ENCODE peak calls at places on chromosomes 1 and 21, in seven cellular contexts. P is adrenal gland, U is A549, X is IMR-90, N is ovary, B is K562, M is heart left ventricle. Q is an unnamed sample.

GRCh38 chr21:46119565-46120271 is 21.8 kb downstream of the COL6A2 start:
- DNase-seq in P (peak), U (no peak), X (no peak), N (peak), B (no peak), M (peak), Q (peak)

GRCh38 chr1:19414490-19414889 is 70.8 kb downstream of the CAPZB start:
- DNase-seq in P (no peak), U (no peak), X (no peak), N (peak), B (no peak), M (no peak), Q (no peak)

GRCh38 chr1:64320470-64320869 is 117.0 kb downstream of the UBE2U start:
- DNase-seq in P (no peak), U (peak), X (peak), N (no peak), B (no peak), M (no peak), Q (no peak)

GRCh38 chr1:61445269-61445825 is 279.6 kb downstream of the TM2D1 start:
- DNase-seq in P (no peak), U (no peak), X (no peak), N (no peak), B (no peak), M (no peak), Q (no peak)

GRCh38 chr1:225500589-225501192 is 72.9 kb upstream of the LBR start:
- DNase-seq in P (no peak), U (no peak), X (no peak), N (no peak), B (no peak), M (no peak), Q (no peak)

GRCh38 chr1:212186427-212187207 is 98.6 kb upstream of the PPP2R5A start:
- DNase-seq in P (no peak), U (no peak), X (no peak), N (no peak), B (no peak), M (no peak), Q (no peak)

GRCh38 chr1:15188678-15189077 is 35.1 kb downstream of the TMEM51 start:
- DNase-seq in P (no peak), U (peak), X (peak), N (no peak), B (no peak), M (no peak), Q (no peak)

GRCh38 chr21:34807146-34807880 is 138.5 kb downstream of the CLIC6 start:
- DNase-seq in P (peak), U (peak), X (peak), N (no peak), B (no peak), M (no peak), Q (no peak)

GRCh38 chr1:212699104-212699838 is 369 bp downstream of the BATF3 start:
- DNase-seq in P (peak), U (peak), X (peak), N (peak), B (peak), M (peak), Q (no peak)

GRCh38 chr1:159915571-159916239 is 9.6 kb downstream of the TAGLN2 start:
- DNase-seq in P (no peak), U (no peak), X (no peak), N (no peak), B (no peak), M (no peak), Q (no peak)

GRCh38 chr1:245225267-245225666 is 70.5 kb downstream of the KIF26B start:
- DNase-seq in P (no peak), U (no peak), X (peak), N (no peak), B (no peak), M (no peak), Q (no peak)

GRCh38 chr1:1399870-1400575 is 888 bp upstream of the CCNL2 start:
- DNase-seq in P (peak), U (no peak), X (peak), N (no peak), B (no peak), M (no peak), Q (no peak)

GRCh38 chr1:27314737-27315136 is 7.2 kb upstream of the TMEM222 start:
- DNase-seq in P (no peak), U (no peak), X (no peak), N (no peak), B (no peak), M (no peak), Q (no peak)

GRCh38 chr21:42654913-42655796 is 1.7 kb downstream of the PDE9A start:
- DNase-seq in P (no peak), U (no peak), X (no peak), N (no peak), B (no peak), M (peak), Q (no peak)

GRCh38 chr1:100499412-100499811 is 38.5 kb upstream of the GPR88 start:
- DNase-seq in P (no peak), U (no peak), X (peak), N (no peak), B (no peak), M (no peak), Q (no peak)

GRCh38 chr1:6906783-6907182 is 121.5 kb downstream of the CAMTA1 start:
- DNase-seq in P (no peak), U (no peak), X (no peak), N (no peak), B (no peak), M (no peak), Q (peak)

GRCh38 chr1:206540044-206540758 is 32.9 kb downstream of the RASSF5 start:
- DNase-seq in P (peak), U (no peak), X (no peak), N (peak), B (no peak), M (no peak), Q (no peak)

GRCh38 chr1:171506525-171507304 is 21.4 kb downstream of the PRRC2C start:
- DNase-seq in P (no peak), U (no peak), X (peak), N (no peak), B (no peak), M (no peak), Q (no peak)

DNA sequence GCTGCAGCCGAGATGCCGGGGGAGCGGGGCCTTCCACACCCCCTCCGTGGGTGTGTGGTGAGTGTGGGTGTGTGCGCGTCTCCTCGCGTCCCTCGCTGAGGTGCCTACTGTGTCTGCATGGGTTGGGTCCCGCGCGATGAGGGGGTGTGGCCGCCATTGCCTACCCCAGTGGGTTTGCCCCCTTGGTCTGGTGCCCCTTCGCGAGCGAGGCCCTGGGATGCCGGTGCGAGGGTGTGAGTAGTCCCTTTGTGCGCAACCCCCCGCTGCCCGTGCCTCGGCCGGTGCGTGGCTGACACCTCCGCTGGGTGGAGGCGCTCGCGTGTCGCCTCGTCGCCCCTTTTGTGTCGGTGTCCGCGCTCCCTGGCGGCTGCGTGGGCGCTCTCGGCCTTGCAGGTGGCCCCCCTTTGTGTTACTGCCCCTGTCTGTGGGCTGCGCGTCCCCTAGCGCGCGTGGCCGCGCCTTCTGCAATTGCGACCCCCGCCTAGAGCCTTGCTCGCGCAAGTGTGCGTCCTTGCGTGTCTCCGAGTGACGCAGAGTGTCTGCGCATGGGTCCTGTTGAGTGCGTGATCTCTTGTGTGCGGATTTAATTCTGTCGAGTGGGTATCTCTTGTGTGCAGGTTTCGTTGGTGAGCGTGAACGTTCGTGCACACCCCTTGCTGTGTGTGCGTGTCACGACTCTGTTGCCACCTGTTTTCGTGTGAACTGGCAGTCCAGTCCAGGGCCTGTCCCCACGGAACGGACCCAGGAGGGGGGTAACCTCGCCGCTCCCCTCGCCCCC is 552 bp downstream of the TTC3 start:
- DNase-seq in P (peak), U (peak), X (peak), N (peak), B (peak), M (peak), Q (peak)
- TF ChIP-seq POLR2A in P (peak), U (no peak), X (peak), N (no peak), B (no peak), M (no peak), Q (no peak)

DNA sequence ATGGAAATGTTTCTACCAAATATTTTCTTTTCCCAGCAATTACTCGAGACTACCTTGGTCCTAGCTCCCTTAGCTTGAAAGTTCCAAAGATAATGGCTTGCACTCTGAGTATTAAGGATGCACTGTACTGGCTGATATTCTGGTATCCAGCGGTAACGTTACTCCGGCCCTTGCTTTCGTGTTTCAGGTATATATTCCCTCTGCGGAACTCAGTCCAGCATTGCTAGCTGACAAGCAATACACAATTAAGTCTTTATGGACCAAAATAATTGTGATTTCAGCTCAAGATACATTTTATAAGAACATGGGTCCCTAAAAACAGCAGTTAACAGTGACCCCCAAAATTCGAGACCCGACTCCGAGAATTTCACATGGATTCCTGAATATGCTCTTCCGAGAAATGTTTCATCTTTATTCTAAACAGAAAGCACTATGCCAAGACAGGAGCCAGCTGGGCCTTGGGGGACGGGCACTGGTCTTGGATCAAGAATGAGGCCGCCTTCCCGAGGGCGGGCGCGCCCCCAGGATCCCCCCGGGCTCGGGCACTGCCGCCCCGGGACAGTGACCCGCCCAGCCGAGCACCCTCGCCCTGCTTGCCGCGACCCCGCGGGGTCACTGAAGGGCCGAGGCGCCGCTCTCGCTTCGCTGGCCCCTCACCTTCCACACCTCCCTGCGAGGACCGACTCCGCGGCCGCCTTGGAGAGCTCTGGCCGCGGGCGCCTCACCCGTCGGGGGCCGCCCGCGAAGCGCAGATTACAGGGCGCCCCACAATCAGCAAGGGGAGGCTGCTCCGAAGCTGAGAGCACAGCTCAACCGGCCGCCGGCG is 664 bp downstream of the SCYL3 start:
- DNase-seq in P (peak), U (peak), X (peak), N (peak), B (no peak), M (peak), Q (no peak)
- TF ChIP-seq POLR2A in P (no peak), U (no peak), X (no peak), N (no peak), B (peak), M (no peak), Q (no peak)

GRCh38 chr1:145849356-145850165 is 4.1 kb downstream of the NUDT17 start:
- DNase-seq in P (no peak), U (no peak), X (peak), N (no peak), B (peak), M (no peak), Q (no peak)

GRCh38 chr1:145847827-145848226 is 2.4 kb downstream of the NUDT17 start:
- DNase-seq in P (no peak), U (no peak), X (no peak), N (no peak), B (no peak), M (no peak), Q (no peak)

GRCh38 chr1:145846191-145846590 is 761 bp downstream of the NUDT17 start:
- DNase-seq in P (no peak), U (peak), X (peak), N (no peak), B (peak), M (no peak), Q (no peak)

GRCh38 chr1:145845144-145845513 is 301 bp upstream of the NUDT17 start:
- DNase-seq in P (no peak), U (no peak), X (no peak), N (no peak), B (peak), M (no peak), Q (no peak)

DNA sequence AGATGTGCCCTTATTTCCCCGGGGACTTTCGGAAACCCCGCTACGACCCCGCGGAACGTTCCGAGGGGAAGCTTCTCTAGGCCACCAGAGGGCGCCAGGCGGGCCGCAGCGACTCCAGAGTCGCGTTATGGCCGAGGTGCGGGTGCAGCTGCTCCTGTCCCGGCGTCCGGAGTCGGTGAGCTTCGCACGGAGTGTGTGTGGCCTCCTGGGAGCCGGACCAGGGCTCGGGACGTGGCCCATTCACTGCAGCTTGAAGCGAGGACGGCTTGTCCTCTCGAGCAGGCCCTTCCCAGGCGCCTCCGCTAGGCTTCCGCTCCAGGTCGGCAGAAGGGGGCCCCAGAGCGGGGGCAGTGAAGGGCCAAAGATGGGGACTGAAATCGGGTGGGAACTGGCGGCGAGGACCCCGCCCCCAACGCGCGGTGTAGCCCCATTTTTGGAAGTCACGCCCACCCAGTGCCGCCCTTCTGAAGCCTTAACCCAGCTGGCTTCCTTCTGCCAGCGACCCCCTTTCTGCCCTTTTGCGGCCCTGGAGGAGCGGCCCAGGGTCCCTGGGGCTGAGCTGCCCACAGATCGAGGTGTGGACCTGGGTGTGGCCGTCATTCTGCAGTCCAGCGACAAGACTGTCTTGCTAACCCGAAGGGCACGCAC is at the start of gene NUDT17:
- DNase-seq in P (peak), U (peak), X (peak), N (peak), B (peak), M (peak), Q (peak)
- TF ChIP-seq POLR2A in P (peak), U (peak), X (peak), N (no peak), B (peak), M (no peak), Q (no peak)

GRCh38 chr1:145858238-145858936 is 494 bp downstream of the PIAS3 start:
- DNase-seq in P (peak), U (peak), X (peak), N (peak), B (peak), M (no peak), Q (peak)

GRCh38 chr1:145857170-145857569 is 1.7 kb downstream of the PIAS3 start:
- DNase-seq in P (no peak), U (no peak), X (no peak), N (no peak), B (no peak), M (no peak), Q (no peak)

GRCh38 chr1:145855426-145855948 is 3.4 kb downstream of the PIAS3 start:
- DNase-seq in P (no peak), U (no peak), X (no peak), N (no peak), B (no peak), M (no peak), Q (no peak)

GRCh38 chr1:145859491-145860159 is 744 bp upstream of the PIAS3 start:
- DNase-seq in P (peak), U (peak), X (peak), N (peak), B (peak), M (peak), Q (peak)

DNA sequence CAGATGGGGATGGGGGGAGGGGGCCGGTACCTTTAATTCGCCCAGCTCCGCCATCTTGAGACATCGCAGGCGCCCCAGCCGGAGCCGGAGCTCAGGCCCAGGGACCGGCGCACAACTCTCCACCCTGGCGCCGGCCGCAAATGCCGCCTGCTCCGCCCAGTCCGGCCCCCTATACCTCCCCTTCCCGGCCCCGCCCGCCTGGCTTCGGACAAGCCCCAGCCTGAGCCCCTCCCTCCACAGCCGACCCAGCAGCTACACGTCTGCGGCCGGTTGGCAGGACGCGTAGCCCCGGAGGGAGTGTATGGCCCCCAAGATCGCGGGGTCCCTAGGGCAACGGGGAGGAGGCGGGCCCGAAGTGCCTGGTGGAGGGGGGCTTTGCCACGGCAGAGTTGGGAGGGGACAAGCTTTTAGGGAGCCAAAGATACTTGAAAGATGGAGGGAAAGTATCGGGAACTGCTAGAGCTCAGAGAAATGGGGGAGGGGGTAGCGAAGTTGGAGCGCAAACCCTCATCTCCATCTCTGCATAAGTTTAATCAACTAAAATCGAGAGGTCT is at the start of gene PIAS3:
- DNase-seq in P (peak), U (peak), X (peak), N (peak), B (peak), M (peak), Q (peak)
- TF ChIP-seq POLR2A in P (peak), U (peak), X (no peak), N (peak), B (peak), M (peak), Q (no peak)

GRCh38 chr1:185291159-185291558 is 25.9 kb downstream of the IVNS1ABP start:
- DNase-seq in P (no peak), U (no peak), X (no peak), N (no peak), B (no peak), M (no peak), Q (no peak)

GRCh38 chr1:185297986-185298385 is 19.1 kb downstream of the IVNS1ABP start:
- DNase-seq in P (no peak), U (no peak), X (peak), N (no peak), B (no peak), M (no peak), Q (no peak)

GRCh38 chr1:185291647-185292046 is 25.4 kb downstream of the IVNS1ABP start:
- DNase-seq in P (no peak), U (no peak), X (no peak), N (no peak), B (no peak), M (no peak), Q (no peak)

GRCh38 chr1:185292237-185292636 is 24.8 kb downstream of the IVNS1ABP start:
- DNase-seq in P (no peak), U (no peak), X (no peak), N (no peak), B (no peak), M (no peak), Q (no peak)

DNA sequence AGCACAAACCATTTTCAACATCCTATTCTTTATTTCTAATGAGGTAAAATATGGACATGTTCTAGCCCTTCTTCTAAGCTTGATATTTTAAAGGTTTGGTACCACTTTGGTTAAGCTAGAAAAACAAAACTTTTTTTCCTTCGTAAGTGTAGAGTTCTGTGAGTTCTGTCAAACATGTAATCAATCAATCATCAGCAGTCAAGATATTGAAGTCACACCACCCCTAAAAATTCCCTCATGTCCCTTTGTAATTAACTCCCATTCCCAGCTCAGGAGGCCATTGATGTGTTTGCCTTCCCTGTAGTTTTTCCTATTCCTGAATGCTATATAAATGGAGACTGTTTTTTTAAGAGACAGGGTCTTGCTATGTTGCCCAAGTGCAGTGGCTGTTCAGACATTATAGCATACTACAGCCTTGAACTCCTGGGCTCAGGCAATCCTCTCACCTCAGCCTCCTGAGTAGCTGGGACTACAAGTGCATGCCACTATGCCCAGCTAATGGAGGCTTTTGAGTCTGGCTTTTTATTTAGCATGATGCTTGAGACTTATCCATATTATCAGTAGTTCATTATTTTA is 23.0 kb downstream of the IVNS1ABP start:
- DNase-seq in P (no peak), U (no peak), X (no peak), N (no peak), B (no peak), M (no peak), Q (no peak)
- TF ChIP-seq POLR2A in P (no peak), U (no peak), X (peak), N (no peak), B (no peak), M (no peak), Q (no peak)

DNA sequence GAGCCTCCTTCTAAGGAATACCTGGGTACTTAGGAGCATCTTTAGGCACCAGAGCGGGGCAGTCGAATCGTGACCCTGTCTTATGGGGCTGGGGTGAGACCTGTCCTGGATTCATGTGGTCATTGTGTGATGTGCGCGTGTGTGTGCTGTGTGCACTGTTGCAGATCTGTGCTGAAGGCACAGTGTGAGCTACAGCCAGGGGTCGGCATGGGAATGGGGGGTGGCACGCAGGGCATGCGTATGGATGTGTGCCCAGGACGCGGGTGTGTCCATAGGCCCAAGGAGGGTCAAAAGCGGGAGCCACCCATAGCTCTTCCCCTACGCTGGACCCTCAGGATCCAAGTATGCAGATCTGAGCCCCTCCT is 14.6 kb downstream of the PTPRF start:
- DNase-seq in P (no peak), U (no peak), X (no peak), N (no peak), B (no peak), M (no peak), Q (no peak)
- TF ChIP-seq POLR2A in P (no peak), U (no peak), X (no peak), N (no peak), B (no peak), M (no peak), Q (no peak)

Q was measured in lower leg skin.